ENCODE peak calls at places on chromosomes 12 and 14, in nine cellular contexts. T is sigmoid colon, A is OCI-LY7, K is A549, Y is heart left ventricle, E is PC-9, Q is suprapubic skin, F is mammary epithelial cell, O is thoracic aorta. I is an unnamed sample.

GRCh38 chr14:72000907-72001306 is 68.7 kb downstream of the RGS6 start:
- DNase-seq in T (no peak), A (no peak), K (no peak), Y (peak; percentile 35), E (no peak), Q (no peak), F (no peak), O (no peak), I (no peak)

GRCh38 chr12:9721394-9722092 is 11.4 kb downstream of the CLECL1 start:
- DNase-seq in T (no peak), A (peak; percentile 92), K (peak; percentile 71), Y (no peak), E (no peak), Q (no peak), F (no peak), O (no peak), I (no peak)

GRCh38 chr12:39459027-39459434 is 16.1 kb upstream of the KIF21A start:
- DNase-seq in T (no peak), A (no peak), K (no peak), Y (no peak), E (no peak), Q (no peak), F (no peak), O (no peak), I (no peak)

GRCh38 chr14:46717211-46717610 is 65.6 kb upstream of the RPL10L start:
- DNase-seq in T (no peak), A (no peak), K (no peak), Y (no peak), E (no peak), Q (no peak), F (no peak), O (no peak), I (no peak)

GRCh38 chr14:70073924-70074566 is 114.7 kb downstream of the SLC8A3 start:
- DNase-seq in T (no peak), A (peak; percentile 54), K (peak; percentile 85), Y (no peak), E (peak; percentile 59), Q (no peak), F (peak; percentile 68), O (no peak), I (peak; percentile 64)

GRCh38 chr14:90204516-90204915 is 51.8 kb upstream of the PSMC1 start:
- DNase-seq in T (no peak), A (no peak), K (no peak), Y (no peak), E (no peak), Q (no peak), F (no peak), O (no peak), I (no peak)

GRCh38 chr12:120466560-120467315 is 2.8 kb downstream of the SRSF9 start:
- DNase-seq in T (no peak), A (peak; percentile 64), K (no peak), Y (peak; percentile 28), E (peak; percentile 24), Q (no peak), F (peak; percentile 36), O (no peak), I (peak; percentile 28)

GRCh38 chr12:26614217-26614616 is 218.8 kb downstream of the ITPR2 start:
- DNase-seq in T (no peak), A (peak; percentile 41), K (no peak), Y (peak; percentile 25), E (peak; percentile 31), Q (no peak), F (no peak), O (no peak), I (no peak)

GRCh38 chr12:68381476-68381875 is 49.3 kb upstream of the MDM1 start:
- DNase-seq in T (no peak), A (no peak), K (no peak), Y (no peak), E (no peak), Q (no peak), F (no peak), O (no peak), I (no peak)

GRCh38 chr12:4809013-4809448 is 88.8 kb downstream of the GALNT8 start:
- DNase-seq in T (peak; percentile 68), A (no peak), K (no peak), Y (no peak), E (no peak), Q (peak; percentile 68), F (no peak), O (no peak), I (no peak)

GRCh38 chr12:62776997-62777396 is 158.0 kb downstream of the PPM1H start:
- DNase-seq in T (no peak), A (no peak), K (no peak), Y (no peak), E (no peak), Q (no peak), F (no peak), O (no peak), I (no peak)

GRCh38 chr14:65958664-65959562 is 527.3 kb upstream of the CCDC196 start:
- DNase-seq in T (no peak), A (peak; percentile 60), K (peak; percentile 41), Y (no peak), E (no peak), Q (no peak), F (no peak), O (no peak), I (peak; percentile 11)

GRCh38 chr12:49068879-49069506 is 786 bp downstream of the RHEBL1 start:
- DNase-seq in T (no peak), A (no peak), K (no peak), Y (no peak), E (no peak), Q (no peak), F (no peak), O (no peak), I (no peak)

GRCh38 chr12:132329036-132329738 is at the start of gene GALNT9:
- DNase-seq in T (no peak), A (no peak), K (no peak), Y (no peak), E (no peak), Q (no peak), F (no peak), O (no peak), I (peak; percentile 85)

GRCh38 chr14:67820428-67820881 is 876 bp downstream of the RAD51B start:
- DNase-seq in T (no peak), A (peak; percentile 27), K (peak; percentile 27), Y (no peak), E (no peak), Q (no peak), F (peak; percentile 8), O (no peak), I (no peak)

GRCh38 chr14:66076166-66076565 is 410.0 kb upstream of the CCDC196 start:
- DNase-seq in T (no peak), A (no peak), K (no peak), Y (no peak), E (no peak), Q (no peak), F (no peak), O (no peak), I (no peak)

GRCh38 chr12:75908961-75909699 is 122.4 kb downstream of the PHLDA1 start:
- DNase-seq in T (peak; percentile 85), A (no peak), K (no peak), Y (peak; percentile 80), E (no peak), Q (peak; percentile 76), F (no peak), O (peak; percentile 4), I (no peak)

GRCh38 chr14:104872469-104873341 is 7.6 kb downstream of the CEP170B start:
- DNase-seq in T (no peak), A (no peak), K (no peak), Y (no peak), E (peak; percentile 30), Q (no peak), F (peak; percentile 58), O (no peak), I (peak; percentile 84)

GRCh38 chr12:104138747-104139186 is 757 bp upstream of the NFYB start:
- DNase-seq in T (peak; percentile 71), A (no peak), K (no peak), Y (no peak), E (no peak), Q (peak; percentile 63), F (no peak), O (no peak), I (no peak)

DNA sequence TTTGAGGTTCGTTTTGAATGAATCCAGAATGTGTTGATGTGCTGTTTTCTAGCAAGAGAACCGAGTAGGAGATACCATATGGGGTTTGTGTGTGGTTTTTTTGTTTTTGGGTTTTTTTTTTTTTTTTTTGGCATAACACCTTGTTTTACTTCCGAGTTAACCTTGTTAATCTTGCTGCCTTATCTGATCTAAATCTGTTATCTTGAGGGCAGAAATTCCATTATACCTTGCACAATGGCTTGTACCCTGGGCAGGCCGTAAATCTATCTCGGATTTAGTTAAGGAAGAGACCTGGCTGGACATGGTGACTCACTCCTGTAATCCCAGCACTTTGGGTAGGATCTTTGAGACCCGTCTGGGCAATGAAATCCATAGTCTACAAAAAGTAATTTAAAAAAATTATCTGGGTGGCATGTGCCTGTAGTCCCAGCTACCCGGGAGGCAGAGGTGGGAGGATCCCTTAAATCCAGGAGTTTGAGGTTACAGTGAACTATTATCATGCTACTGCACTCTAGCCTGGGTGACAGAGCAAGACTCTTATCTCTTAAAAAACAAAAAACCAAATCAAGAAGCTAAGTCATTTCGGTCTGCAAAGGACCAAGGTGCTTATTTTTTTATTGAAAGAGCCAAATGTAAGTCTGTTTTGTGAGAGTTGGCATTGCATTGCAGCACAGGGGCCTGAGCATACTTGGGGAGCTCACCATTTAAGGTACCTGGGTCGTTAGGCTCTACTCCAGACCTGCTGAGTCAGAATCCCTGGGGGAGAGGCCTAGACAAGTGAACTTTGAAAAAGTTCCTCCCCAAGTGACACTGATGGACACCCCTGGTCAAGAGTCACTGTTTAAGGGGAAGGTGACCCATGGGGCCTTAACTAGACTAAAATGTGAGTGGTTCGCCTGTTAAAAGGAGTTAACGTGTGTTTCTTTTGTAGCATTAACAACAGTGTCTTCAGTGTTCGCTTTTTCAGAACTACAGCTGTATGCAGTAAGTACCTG is 6.7 kb downstream of the DLST start:
- DNase-seq in T (no peak), A (no peak), K (no peak), Y (no peak), E (peak; percentile 68), Q (no peak), F (peak; percentile 42), O (no peak), I (no peak)
- H3K4me1 ChIP-seq in T (peaks cover 49% of the 10 kb centered on the region), A (peaks cover 32% of the 10 kb centered on the region), K (peaks cover 51% of the 10 kb centered on the region), Y (peaks cover 6% of the 10 kb centered on the region), E (peaks cover 63% of the 10 kb centered on the region), Q (peaks cover 51% of the 10 kb centered on the region), F (peaks cover 49% of the 10 kb centered on the region), O (peaks cover 29% of the 10 kb centered on the region), I (peaks cover 26% of the 10 kb centered on the region)

GRCh38 chr14:97410667-97411286 is 613.6 kb downstream of the VRK1 start:
- DNase-seq in T (no peak), A (no peak), K (no peak), Y (no peak), E (no peak), Q (no peak), F (no peak), O (no peak), I (no peak)
- H3K4me3 ChIP-seq in T (no peak overlapping the region), A (no peak overlapping the region), K (no peak overlapping the region), Y (no peak overlapping the region), E (no peak overlapping the region), Q (no peak overlapping the region), F (no peak overlapping the region), O (no peak overlapping the region), I (no peak overlapping the region)

GRCh38 chr12:53174881-53175491 is 5.5 kb upstream of the ZNF740 start:
- DNase-seq in T (no peak), A (peak; percentile 38), K (peak; percentile 72), Y (no peak), E (peak; percentile 21), Q (no peak), F (no peak), O (no peak), I (peak; percentile 46)
- H3K27ac ChIP-seq in T (no peak overlapping the region), A (no peak overlapping the region), K (peak overlapping the region; percentile 79), Y (no peak overlapping the region), E (no peak overlapping the region), Q (no peak overlapping the region), F (no peak overlapping the region), O (no peak overlapping the region), I (no peak overlapping the region)

GRCh38 chr14:24435998-24436354 is 6.2 kb downstream of the KHNYN start:
- DNase-seq in T (no peak), A (no peak), K (no peak), Y (no peak), E (no peak), Q (no peak), F (no peak), O (no peak), I (no peak)
- H3K4me1 ChIP-seq in T (peaks cover 47% of the 10 kb centered on the region), A (peaks cover 55% of the 10 kb centered on the region), K (peaks cover 7% of the 10 kb centered on the region), Y (peaks cover 3% of the 10 kb centered on the region), E (peaks cover 7% of the 10 kb centered on the region), Q (peaks cover 57% of the 10 kb centered on the region), F (peaks cover 16% of the 10 kb centered on the region), O (peaks cover 7% of the 10 kb centered on the region), I (peaks cover 58% of the 10 kb centered on the region)